ENCODE peak calls at places on chromosomes 6 and 20, in nine cellular contexts. M is mesothelial cell of epicardium; W is CD8-positive, alpha-beta T cell; J is foreskin keratinocyte; C is GM23338; L is GM13977; H is astrocyte of the cerebellum; Y is astrocyte of the spinal cord; D is HCT116. V is an unnamed sample.
A peak's percentile ranks its signal among the peaks of the same experiment; 100 is the strongest.

GRCh38 chr6:111817451-111818146 is 55.7 kb downstream of the FYN start:
- DNase-seq in C (no peak), L (no peak), W (no peak), D (no peak), Y (no peak), H (no peak), J (no peak), M (no peak), V (no peak)

GRCh38 chr6:17042422-17043147 is 59.3 kb upstream of the STMND1 start:
- DNase-seq in Y (peak; percentile 31), W (no peak), C (peak; percentile 85), H (no peak), D (peak; percentile 34), M (no peak), L (no peak), J (peak; percentile 61), V (peak; percentile 54)

GRCh38 chr6:37052027-37052628 is 46.7 kb downstream of the FGD2 start:
- DNase-seq in J (no peak), W (no peak), L (no peak), C (peak; percentile 89), H (no peak), M (no peak), Y (no peak), D (no peak), V (no peak)

GRCh38 chr6:111418971-111419693 is 63.9 kb downstream of the REV3L start:
- DNase-seq in L (no peak), Y (peak; percentile 76), H (peak; percentile 47), C (no peak), M (no peak), J (no peak), W (no peak), D (no peak), V (peak; percentile 63)

GRCh38 chr6:97668716-97669115 is 385.7 kb upstream of the MMS22L start:
- DNase-seq in J (no peak), L (peak; percentile 12), W (no peak), C (peak; percentile 37), Y (no peak), H (no peak), D (no peak), M (no peak), V (no peak)

GRCh38 chr20:23205656-23206055 is 119.5 kb upstream of the CD93 start:
- DNase-seq in M (no peak), D (no peak), C (peak; percentile 35), W (no peak), H (no peak), J (peak; percentile 5), L (no peak), Y (peak; percentile 6), V (no peak)

GRCh38 chr6:138722425-138723371 is 50.9 kb upstream of the CCDC28A start:
- DNase-seq in Y (peak; percentile 98), J (peak; percentile 13), M (no peak), D (peak; percentile 92), W (no peak), L (no peak), H (peak; percentile 92), C (no peak), V (peak; percentile 87)

GRCh38 chr6:49300443-49300842 is 162.6 kb downstream of the MMUT start:
- DNase-seq in D (no peak), C (no peak), J (no peak), L (no peak), Y (no peak), M (no peak), W (no peak), H (no peak), V (peak; percentile 13)

GRCh38 chr6:3135668-3136297 is 17.3 kb downstream of the BPHL start:
- DNase-seq in L (no peak), M (no peak), D (no peak), W (no peak), H (no peak), C (no peak), J (no peak), Y (no peak), V (no peak)

GRCh38 chr20:63702751-63703470 is 4.9 kb downstream of the ARFRP1 start:
- DNase-seq in C (no peak), J (no peak), D (no peak), L (peak; percentile 10), W (no peak), M (no peak), Y (no peak), H (no peak), V (no peak)

GRCh38 chr20:18577942-18578341 is 9.9 kb upstream of the DTD1 start:
- DNase-seq in Y (no peak), H (no peak), W (no peak), D (no peak), M (no peak), L (no peak), C (no peak), J (no peak), V (no peak)

DNA sequence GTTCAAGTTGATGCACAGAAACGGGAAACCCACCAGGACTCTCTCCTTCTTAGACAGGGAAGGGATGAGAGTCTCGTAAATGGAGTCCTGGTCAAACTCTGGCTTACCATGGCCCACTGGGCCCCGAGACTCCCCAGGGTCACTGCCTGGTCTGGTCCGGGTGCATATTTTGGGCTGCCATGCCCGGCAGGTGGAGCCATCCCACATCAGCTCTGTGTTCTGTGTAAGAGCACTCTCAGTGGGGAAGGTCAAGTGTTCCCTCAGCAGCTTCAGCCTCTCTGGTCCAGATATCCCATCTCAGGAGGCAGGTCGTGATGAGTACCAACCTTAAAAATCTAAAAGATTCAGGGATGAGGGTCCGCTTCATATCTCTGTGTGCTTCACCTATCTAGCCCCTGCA is 138.8 kb downstream of the EDN3 start:
- DNase-seq in D (no peak), L (no peak), H (no peak), Y (no peak), J (no peak), C (no peak), W (no peak), M (no peak), V (no peak)
- TF ChIP-seq CTCF in D (no peak), L (no peak), H (no peak), Y (no peak), J (no peak), C (peak; percentile 32), W (no peak), M (no peak), V (no peak)

DNA sequence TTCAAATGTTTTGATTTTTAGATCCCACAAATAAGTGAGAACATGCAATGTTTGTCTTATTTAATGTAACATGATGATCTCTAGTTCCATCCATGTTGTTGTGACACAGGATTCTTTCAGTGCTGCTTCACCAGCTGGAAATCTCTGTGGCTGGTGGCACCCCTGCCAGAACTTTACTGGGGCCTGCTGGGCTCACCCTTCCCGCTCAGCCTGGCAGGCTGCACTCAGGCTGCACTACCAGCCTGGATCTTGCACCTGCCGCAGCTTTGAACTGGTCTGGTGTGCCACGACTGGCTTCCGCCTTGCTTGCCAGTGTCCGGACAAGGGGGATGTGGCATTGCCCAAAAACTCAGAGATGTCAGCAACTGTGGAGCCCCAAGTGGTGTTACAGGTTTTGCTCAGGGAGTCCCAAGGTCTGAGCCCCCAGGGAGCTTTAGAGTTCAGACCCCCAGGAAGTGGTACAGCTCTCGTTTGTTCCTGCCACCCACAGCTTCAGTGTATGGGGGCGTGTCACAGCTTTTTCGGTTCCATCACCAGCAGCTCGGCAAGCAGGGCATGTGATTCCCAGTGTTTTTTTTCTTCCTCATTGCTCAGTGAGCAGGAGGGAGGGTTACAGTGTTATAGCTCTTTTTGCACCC is 72.3 kb upstream of the SYNCRIP start:
- DNase-seq in W (no peak), L (no peak), C (no peak), J (no peak), D (no peak), M (no peak), H (no peak), Y (no peak), V (no peak)
- TF ChIP-seq CTCF in W (no peak), L (no peak), C (no peak), J (no peak), D (no peak), M (no peak), H (no peak), Y (no peak), V (no peak)

GRCh38 chr6:26257272-26257671 is 107.7 kb upstream of the BTN3A2 start:
- DNase-seq in H (no peak), J (no peak), C (no peak), M (no peak), D (no peak), W (no peak), L (no peak), Y (no peak), V (no peak)

GRCh38 chr6:26260791-26261484 is 104.1 kb upstream of the BTN3A2 start:
- DNase-seq in M (no peak), L (no peak), J (no peak), W (no peak), D (no peak), C (no peak), Y (no peak), H (no peak), V (no peak)

GRCh38 chr6:26260110-26260637 is 104.8 kb upstream of the BTN3A2 start:
- DNase-seq in M (no peak), D (no peak), H (no peak), J (no peak), C (no peak), L (no peak), W (no peak), Y (no peak), V (no peak)

GRCh38 chr6:26254666-26255176 is 110.3 kb upstream of the BTN3A2 start:
- DNase-seq in Y (no peak), D (no peak), M (no peak), L (no peak), J (no peak), C (no peak), H (no peak), W (no peak), V (no peak)

DNA sequence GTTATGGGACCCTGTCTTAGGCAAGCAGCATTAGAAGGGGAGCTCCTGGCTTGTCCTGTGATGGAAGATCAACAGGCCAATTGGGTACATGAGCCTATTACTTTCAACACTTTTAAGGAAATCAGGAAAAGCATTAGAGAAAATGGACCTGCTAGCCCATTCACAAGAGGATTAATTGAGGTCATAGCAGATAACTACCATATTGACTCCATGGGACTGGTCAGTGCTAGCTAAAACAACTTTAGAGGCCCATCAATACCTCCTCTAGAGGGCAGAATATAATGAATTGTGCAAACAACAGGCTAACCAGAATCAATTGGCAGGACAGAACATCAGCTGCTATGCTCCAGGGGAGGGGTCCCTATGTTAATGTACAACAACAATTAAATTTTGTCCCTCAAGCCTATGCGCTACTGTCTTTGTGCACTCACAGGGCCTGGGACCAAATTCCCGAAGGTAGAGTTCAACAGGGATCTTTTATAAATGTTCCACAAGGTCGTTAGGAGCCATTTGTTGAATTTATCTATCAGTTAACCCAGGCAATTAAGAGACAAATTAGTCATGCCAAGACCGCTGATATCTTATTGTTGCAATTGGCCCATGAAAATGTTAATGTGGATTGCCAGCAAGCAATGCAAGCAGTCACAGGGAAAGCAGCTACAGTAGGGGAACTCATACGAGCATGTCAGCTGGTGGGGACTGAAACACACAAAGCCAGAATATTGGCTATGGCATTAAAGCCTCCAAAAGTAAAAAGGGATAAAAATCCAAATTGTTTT is 106.6 kb upstream of the BTN3A2 start:
- DNase-seq in M (no peak), H (no peak), W (no peak), D (no peak), J (no peak), L (no peak), C (peak; percentile 57), Y (no peak), V (no peak)
- TF ChIP-seq CTCF in M (no peak), H (peak; percentile 23), W (no peak), D (peak; percentile 38), J (peak; percentile 49), L (peak; percentile 44), C (peak; percentile 44), Y (peak; percentile 31), V (peak; percentile 60)

DNA sequence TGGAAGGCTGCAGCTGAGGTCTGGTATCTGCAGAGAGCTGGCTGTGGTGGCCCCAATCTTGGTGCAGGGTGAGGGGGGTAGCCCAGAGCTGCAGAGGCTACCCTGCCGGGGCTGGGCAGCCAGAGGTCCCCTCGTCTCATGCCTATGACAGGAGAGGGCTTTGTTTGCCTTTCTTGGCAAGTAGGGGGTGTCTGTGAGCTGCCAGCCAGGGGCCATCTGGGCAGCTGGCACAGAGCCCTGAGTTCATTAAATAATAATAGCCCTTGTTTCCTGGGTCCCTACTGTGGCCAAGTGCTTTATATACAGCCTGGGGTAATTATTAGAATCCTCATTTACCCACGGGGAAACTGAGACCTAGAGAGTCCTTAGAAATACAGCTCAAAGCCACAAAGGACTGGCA is 66.6 kb downstream of the EZR start:
- DNase-seq in C (peak; percentile 48), L (no peak), M (no peak), W (no peak), H (no peak), D (no peak), Y (no peak), J (no peak), V (no peak)
- TF ChIP-seq CTCF in C (peak; percentile 56), L (peak; percentile 30), M (no peak), W (no peak), H (peak; percentile 12), D (peak; percentile 53), Y (peak; percentile 23), J (peak; percentile 32), V (no peak)